ENCODE peak calls at places on chromosomes 3 and 15, in four cellular contexts. A is A549, Y is HepG2, H is K562. Z is an unnamed sample.

GRCh38 chr15:85755471-85755870 is 39.3 kb downstream of the KLHL25 start:
- DNase-seq in Y (no peak), H (no peak), A (no peak), Z (no peak)

GRCh38 chr3:176867681-176868663 is 329.3 kb downstream of the TBL1XR1 start:
- DNase-seq in H (no peak), Y (no peak), A (no peak), Z (no peak)

GRCh38 chr3:119891944-119892721 is 110.2 kb downstream of the NR1I2 start:
- DNase-seq in H (peak; percentile 6), Y (peak; percentile 55), A (peak; percentile 74), Z (peak; percentile 15)

GRCh38 chr3:142705256-142705655 is 18.6 kb upstream of the TRPC1 start:
- DNase-seq in H (no peak), A (no peak), Y (no peak), Z (no peak)

GRCh38 chr15:41557673-41558399 is 1.2 kb upstream of the TYRO3 start:
- DNase-seq in A (peak; percentile 57), H (peak; percentile 80), Y (peak; percentile 47), Z (peak; percentile 76)

GRCh38 chr3:28786446-28786845 is 437.8 kb upstream of the AZI2 start:
- DNase-seq in Y (no peak), H (no peak), A (no peak), Z (no peak)

GRCh38 chr15:28273468-28273867 is 48.5 kb downstream of the HERC2 start:
- DNase-seq in Y (no peak), H (no peak), A (peak; percentile 19), Z (peak; percentile 39)

GRCh38 chr15:38651328-38652038 is 86.9 kb upstream of the RASGRP1 start:
- DNase-seq in H (no peak), A (no peak), Y (no peak), Z (no peak)

GRCh38 chr3:121064121-121064520 is 156.1 kb downstream of the STXBP5L start:
- DNase-seq in H (no peak), Y (peak; percentile 2), A (peak; percentile 19), Z (no peak)

GRCh38 chr3:11610044-11610671 is 33.6 kb downstream of the VGLL4 start:
- DNase-seq in A (no peak), H (no peak), Y (peak; percentile 81), Z (no peak)

GRCh38 chr3:193297421-193297820 is 56.4 kb downstream of the PLAAT1 start:
- DNase-seq in Y (no peak), H (no peak), A (no peak), Z (no peak)
- TF ChIP-seq HMGXB4 in Y (no peak), H (no peak), A (no peak), Z (no peak)

GRCh38 chr15:76401285-76401684 is 64.7 kb downstream of the ISL2 start:
- DNase-seq in A (peak; percentile 12), H (no peak), Y (no peak), Z (no peak)
- TF ChIP-seq HMGXB4 in A (no peak), H (no peak), Y (no peak), Z (no peak)

GRCh38 chr3:43369404-43370345 is 83.3 kb downstream of the SNRK start:
- DNase-seq in A (no peak), Y (no peak), H (no peak), Z (no peak)
- TF ChIP-seq HMGXB4 in A (no peak), Y (no peak), H (no peak), Z (no peak)

GRCh38 chr3:169939320-169939719 is 27.3 kb upstream of the SEC62 start:
- DNase-seq in A (no peak), H (peak; percentile 18), Y (no peak), Z (no peak)
- TF ChIP-seq HMGXB4 in A (no peak), H (no peak), Y (no peak), Z (no peak)

GRCh38 chr3:130850044-130850797 is 43.7 kb upstream of the ATP2C1 start:
- DNase-seq in H (peak; percentile 40), A (peak; percentile 1), Y (no peak), Z (no peak)
- TF ChIP-seq HMGXB4 in H (no peak), A (no peak), Y (no peak), Z (no peak)

Z was measured in WTC11.